ENCODE peak calls at places on chromosomes 12 and 14, in nine cellular contexts. I, X, T, C, U, E, B, Z and H are unnamed samples.

GRCh38 chr14:76910371-76910890 is 84.2 kb downstream of the LRRC74A start:
- DNase-seq in I (no peak), X (no peak), T (no peak), C (no peak), U (no peak), E (no peak), B (no peak), Z (no peak), H (no peak)

GRCh38 chr14:21104448-21105060 is 3.7 kb downstream of the TMEM253 start:
- DNase-seq in I (peak; percentile 73), X (peak; percentile 43), T (peak; percentile 55), C (peak; percentile 66), U (peak; percentile 80), E (peak; percentile 90), B (peak; percentile 66), Z (peak; percentile 87), H (peak; percentile 64)

GRCh38 chr12:52250048-52250990 is 17.3 kb downstream of the KRT7 start:
- DNase-seq in I (peak; percentile 19), X (no peak), T (no peak), C (no peak), U (no peak), E (no peak), B (no peak), Z (no peak), H (no peak)

GRCh38 chr12:48972213-48973021 is 882 bp upstream of the WNT10B start:
- DNase-seq in I (no peak), X (no peak), T (no peak), C (no peak), U (no peak), E (no peak), B (peak; percentile 76), Z (no peak), H (no peak)

GRCh38 chr12:69062838-69063237 is 129.9 kb upstream of the CPM start:
- DNase-seq in I (no peak), X (no peak), T (no peak), C (no peak), U (no peak), E (no peak), B (no peak), Z (no peak), H (no peak)

GRCh38 chr14:51564460-51564859 is 87.2 kb upstream of the FRMD6 start:
- DNase-seq in I (no peak), X (no peak), T (no peak), C (no peak), U (no peak), E (no peak), B (no peak), Z (no peak), H (no peak)

GRCh38 chr12:28507055-28507454 is 316.8 kb downstream of the CCDC91 start:
- DNase-seq in I (no peak), X (peak; percentile 24), T (no peak), C (no peak), U (no peak), E (no peak), B (no peak), Z (peak; percentile 72), H (no peak)

GRCh38 chr14:89625988-89626806 is 209.2 kb upstream of the FOXN3 start:
- DNase-seq in I (no peak), X (no peak), T (no peak), C (no peak), U (peak; percentile 37), E (no peak), B (peak; percentile 33), Z (no peak), H (no peak)

GRCh38 chr14:59394268-59394667 is 70.9 kb downstream of the GPR135 start:
- DNase-seq in I (no peak), X (no peak), T (no peak), C (no peak), U (no peak), E (no peak), B (no peak), Z (no peak), H (no peak)

GRCh38 chr12:108850854-108851573 is 6.4 kb downstream of the SSH1 start:
- DNase-seq in I (peak; percentile 46), X (no peak), T (no peak), C (peak; percentile 81), U (peak; percentile 55), E (peak; percentile 90), B (no peak), Z (peak; percentile 86), H (peak; percentile 76)

GRCh38 chr12:58601529-58601928 is 318.8 kb downstream of the LRIG3 start:
- DNase-seq in I (no peak), X (no peak), T (no peak), C (no peak), U (no peak), E (no peak), B (no peak), Z (no peak), H (no peak)

GRCh38 chr12:1875608-1876007 is 42.8 kb downstream of the CACNA2D4 start:
- DNase-seq in I (no peak), X (no peak), T (no peak), C (no peak), U (no peak), E (peak; percentile 34), B (no peak), Z (no peak), H (no peak)